ENCODE peak calls at places on chromosomes 12 and 14, in four cellular contexts. One of them, this sample, is unnamed.

GRCh38 chr14:104555621-104556255 is 23.8 kb upstream of the C14orf180 start:
- DNase-seq in K562: no peak
- DNase-seq in H1: no peak
- DNase-seq in GM12878: no peak
- DNase-seq in this sample: no peak

GRCh38 chr14:100778951-100779690 is 46.8 kb upstream of the MEG3 start:
- DNase-seq in GM12878: no peak
- DNase-seq in H1: no peak
- DNase-seq in K562: no peak
- DNase-seq in this sample: no peak

GRCh38 chr14:51491036-51491545 is 160.6 kb upstream of the FRMD6 start:
- DNase-seq in GM12878: no peak
- DNase-seq in H1: no peak
- DNase-seq in K562: no peak
- DNase-seq in this sample: no peak

GRCh38 chr12:46661161-46661845 is 164.5 kb downstream of the SLC38A4 start:
- DNase-seq in K562: peak; percentile 40
- DNase-seq in GM12878: peak; percentile 48
- DNase-seq in H1: no peak
- DNase-seq in this sample: peak; percentile 77

GRCh38 chr12:29198901-29199300 is 49.8 kb downstream of the FAR2 start:
- DNase-seq in K562: no peak
- DNase-seq in H1: no peak
- DNase-seq in GM12878: no peak
- DNase-seq in this sample: no peak

GRCh38 chr12:63792333-63792732 is 12.6 kb downstream of the RXYLT1 start:
- DNase-seq in H1: no peak
- DNase-seq in K562: no peak
- DNase-seq in GM12878: no peak
- DNase-seq in this sample: no peak

GRCh38 chr12:75878382-75878720 is 153.2 kb downstream of the PHLDA1 start:
- DNase-seq in K562: no peak
- DNase-seq in H1: no peak
- DNase-seq in GM12878: no peak
- DNase-seq in this sample: no peak

GRCh38 chr14:36835145-36835544 is 173.5 kb downstream of the PAX9 start:
- DNase-seq in K562: peak; percentile 9
- DNase-seq in H1: no peak
- DNase-seq in GM12878: no peak
- DNase-seq in this sample: no peak

GRCh38 chr14:69376439-69376838 is 21.7 kb downstream of the ERH start:
- DNase-seq in GM12878: no peak
- DNase-seq in K562: no peak
- DNase-seq in H1: no peak
- DNase-seq in this sample: peak; percentile 40

GRCh38 chr12:59911516-59911915 is 315.7 kb downstream of the SLC16A7 start:
- DNase-seq in K562: no peak
- DNase-seq in H1: no peak
- DNase-seq in GM12878: no peak
- DNase-seq in this sample: no peak
- TF ChIP-seq CBX5 in K562: no peak
- TF ChIP-seq CBX5 in H1: no peak
- TF ChIP-seq CBX5 in GM12878: no peak
- TF ChIP-seq CBX5 in this sample: no peak

DNA sequence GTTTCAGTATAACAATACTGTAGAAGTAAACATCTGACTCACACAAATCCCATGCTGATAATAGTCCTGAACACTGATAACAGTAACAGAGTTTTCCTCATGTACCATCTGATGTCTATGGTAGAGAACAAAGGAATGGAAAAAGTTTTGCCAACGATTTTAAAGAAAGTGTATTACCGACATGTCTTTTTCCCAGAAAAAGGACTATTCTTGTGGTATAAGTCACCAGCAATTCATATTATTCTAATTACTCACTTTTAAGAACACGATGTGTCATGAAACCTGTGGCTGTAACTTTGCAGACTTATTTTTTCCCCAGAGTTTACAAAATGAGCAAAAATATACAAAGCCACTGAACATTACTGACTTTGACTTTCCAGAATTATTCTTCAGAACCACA is 40.1 kb upstream of the DCN start:
- DNase-seq in H1: no peak
- DNase-seq in GM12878: no peak
- DNase-seq in K562: no peak
- DNase-seq in this sample: no peak
- TF ChIP-seq CBX5 in H1: no peak
- TF ChIP-seq CBX5 in GM12878: no peak
- TF ChIP-seq CBX5 in K562: no peak
- TF ChIP-seq CBX5 in this sample: no peak

GRCh38 chr12:106039646-106040404 is 98.9 kb downstream of the NUAK1 start:
- DNase-seq in H1: no peak
- DNase-seq in K562: no peak
- DNase-seq in GM12878: no peak
- DNase-seq in this sample: no peak
- TF ChIP-seq CBX5 in H1: no peak
- TF ChIP-seq CBX5 in K562: no peak
- TF ChIP-seq CBX5 in GM12878: no peak
- TF ChIP-seq CBX5 in this sample: no peak

GRCh38 chr12:57460457-57461325 is 1.1 kb downstream of the GLI1 start:
- DNase-seq in K562: no peak
- DNase-seq in GM12878: no peak
- DNase-seq in H1: no peak
- DNase-seq in this sample: no peak

GRCh38 chr12:57464569-57464968 is 5.0 kb downstream of the GLI1 start:
- DNase-seq in K562: no peak
- DNase-seq in H1: no peak
- DNase-seq in GM12878: no peak
- DNase-seq in this sample: no peak

GRCh38 chr12:57461326-57461903 is 1.8 kb downstream of the GLI1 start:
- DNase-seq in K562: peak; percentile 80
- DNase-seq in GM12878: no peak
- DNase-seq in H1: no peak
- DNase-seq in this sample: no peak

GRCh38 chr12:57461904-57462306 is 2.3 kb downstream of the GLI1 start:
- DNase-seq in K562: no peak
- DNase-seq in GM12878: no peak
- DNase-seq in H1: no peak
- DNase-seq in this sample: no peak

GRCh38 chr12:57462307-57463253 is 3.0 kb downstream of the GLI1 start:
- DNase-seq in H1: peak; percentile 84
- DNase-seq in GM12878: peak; percentile 81
- DNase-seq in K562: peak; percentile 95
- DNase-seq in this sample: peak; percentile 80
- TF ChIP-seq CBX5 in H1: no peak
- TF ChIP-seq CBX5 in GM12878: no peak
- TF ChIP-seq CBX5 in K562: no peak
- TF ChIP-seq CBX5 in this sample: no peak

DNA sequence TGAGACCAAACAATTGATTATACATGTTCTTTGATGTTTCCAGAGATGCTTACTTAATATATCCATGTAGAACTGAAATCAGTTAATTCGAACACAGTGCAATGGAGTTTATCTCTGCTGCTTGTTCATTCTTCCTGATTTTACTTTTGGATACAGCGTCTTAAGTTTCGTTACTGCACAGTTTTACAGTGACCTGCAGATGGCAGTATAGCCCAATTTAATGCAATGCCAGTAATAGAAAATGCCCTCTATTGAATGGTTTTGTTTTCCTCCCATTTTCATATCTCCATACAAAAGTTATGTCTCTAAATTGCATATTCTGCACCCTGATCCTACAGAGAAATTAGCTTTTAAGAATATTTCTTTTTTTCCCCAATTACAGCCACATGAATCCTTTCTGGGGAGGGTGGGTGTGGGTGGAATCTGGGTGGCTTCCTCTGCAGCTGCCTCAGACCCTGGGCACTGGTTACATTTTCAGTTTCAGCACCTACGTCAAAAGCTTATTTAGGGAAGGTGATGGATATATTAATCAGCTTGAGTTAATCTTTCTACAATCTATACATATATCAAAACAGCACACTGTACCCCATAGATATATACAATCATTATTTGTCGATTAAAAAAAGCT is 101.1 kb upstream of the DCD start:
- DNase-seq in K562: peak; percentile 54
- DNase-seq in H1: no peak
- DNase-seq in GM12878: peak; percentile 5
- DNase-seq in this sample: peak; percentile 26
- TF ChIP-seq CBX5 in K562: no peak
- TF ChIP-seq CBX5 in H1: no peak
- TF ChIP-seq CBX5 in GM12878: no peak
- TF ChIP-seq CBX5 in this sample: no peak

GRCh38 chr12:74539261-74539660 is 1.6 kb downstream of the ATXN7L3B start:
- DNase-seq in GM12878: no peak
- DNase-seq in H1: no peak
- DNase-seq in K562: peak; percentile 12
- DNase-seq in this sample: peak; percentile 1

GRCh38 chr12:74537707-74538385 is at the start of gene ATXN7L3B:
- DNase-seq in H1: peak; percentile 82
- DNase-seq in K562: peak; percentile 94
- DNase-seq in GM12878: peak; percentile 73
- DNase-seq in this sample: peak; percentile 89

GRCh38 chr12:74538491-74539258 is 1.0 kb downstream of the ATXN7L3B start:
- DNase-seq in GM12878: no peak
- DNase-seq in K562: peak; percentile 13
- DNase-seq in H1: no peak
- DNase-seq in this sample: no peak

GRCh38 chr12:74537126-74537706 is 419 bp upstream of the ATXN7L3B start:
- DNase-seq in GM12878: peak; percentile 48
- DNase-seq in K562: peak; percentile 50
- DNase-seq in H1: no peak
- DNase-seq in this sample: peak; percentile 56

GRCh38 chr12:74535536-74535935 is 2.1 kb upstream of the ATXN7L3B start:
- DNase-seq in H1: no peak
- DNase-seq in GM12878: no peak
- DNase-seq in K562: no peak
- DNase-seq in this sample: no peak
- TF ChIP-seq CBX5 in H1: no peak
- TF ChIP-seq CBX5 in GM12878: no peak
- TF ChIP-seq CBX5 in K562: no peak
- TF ChIP-seq CBX5 in this sample: no peak

GRCh38 chr14:49888293-49888692 is 4.6 kb upstream of the ARF6 start:
- DNase-seq in K562: no peak
- DNase-seq in H1: no peak
- DNase-seq in GM12878: no peak
- DNase-seq in this sample: no peak

GRCh38 chr14:49892636-49893308 is at the start of gene ARF6:
- DNase-seq in H1: peak; percentile 83
- DNase-seq in GM12878: peak; percentile 81
- DNase-seq in K562: peak; percentile 91
- DNase-seq in this sample: peak; percentile 93

GRCh38 chr14:49895480-49895879 is 2.6 kb downstream of the ARF6 start:
- DNase-seq in GM12878: no peak
- DNase-seq in K562: no peak
- DNase-seq in H1: no peak
- DNase-seq in this sample: no peak

GRCh38 chr14:49893309-49894213 is 679 bp downstream of the ARF6 start:
- DNase-seq in H1: no peak
- DNase-seq in K562: peak; percentile 62
- DNase-seq in GM12878: no peak
- DNase-seq in this sample: no peak

DNA sequence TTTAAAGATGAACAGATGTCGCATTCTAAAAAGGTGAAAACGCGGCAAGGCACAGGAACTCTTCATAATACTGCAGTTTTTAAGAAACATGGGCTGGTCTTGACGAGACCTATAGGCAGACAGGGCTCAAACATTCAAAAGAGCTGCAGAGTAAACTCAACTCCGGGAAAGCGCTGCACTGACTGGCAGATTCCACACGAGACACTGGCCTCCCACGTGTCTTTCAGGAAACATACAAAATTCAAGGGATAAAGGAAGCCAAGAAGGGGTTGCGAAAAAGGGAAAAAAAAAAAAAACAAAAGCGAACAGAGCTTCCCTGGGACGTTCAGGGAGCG is 614 bp upstream of the ARF6 start:
- DNase-seq in K562: peak; percentile 57
- DNase-seq in H1: no peak
- DNase-seq in GM12878: peak; percentile 60
- DNase-seq in this sample: peak; percentile 80
- TF ChIP-seq CBX5 in K562: no peak
- TF ChIP-seq CBX5 in H1: no peak
- TF ChIP-seq CBX5 in GM12878: no peak
- TF ChIP-seq CBX5 in this sample: no peak

This sample was measured in HepG2.